ENCODE peak calls at places on chromosomes 13 and 19, in five cellular contexts. E is heart right ventricle, B is heart left ventricle, A is cardiac fibroblast, V is LNCaP clone FGC. N is an unnamed sample.

GRCh38 chr13:32187651-32188050 is 127.5 kb downstream of the ZAR1L start:
- DNase-seq in E (no peak), B (no peak), A (no peak), V (no peak), N (no peak)

GRCh38 chr13:110719036-110719710 is 5.7 kb downstream of the ING1 start:
- DNase-seq in E (no peak), B (no peak), A (no peak), V (no peak), N (no peak)

GRCh38 chr13:41588899-41589298 is 131.5 kb downstream of the RGCC start:
- DNase-seq in E (no peak), B (no peak), A (peak), V (no peak), N (peak)

GRCh38 chr19:2111425-2111824 is 14.7 kb downstream of the IZUMO4 start:
- DNase-seq in E (no peak), B (no peak), A (no peak), V (no peak), N (no peak)

GRCh38 chr13:37068962-37069361 is 9.5 kb upstream of the SUPT20H start:
- DNase-seq in E (no peak), B (no peak), A (peak), V (no peak), N (peak)

GRCh38 chr19:6970478-6970877 is 50.8 kb downstream of the MBD3L2B start:
- DNase-seq in E (no peak), B (no peak), A (no peak), V (no peak), N (no peak)

GRCh38 chr19:13190781-13191540 is 40.8 kb downstream of the IER2 start:
- DNase-seq in E (no peak), B (no peak), A (no peak), V (no peak), N (no peak)

GRCh38 chr13:108859202-108860012 is 230.0 kb downstream of the MYO16 start:
- DNase-seq in E (no peak), B (no peak), A (peak), V (no peak), N (peak)

GRCh38 chr13:37225414-37226047 is 120.1 kb upstream of the CSNK1A1L start:
- DNase-seq in E (no peak), B (no peak), A (peak), V (no peak), N (no peak)

GRCh38 chr19:871446-872265 is 12.2 kb downstream of the CFD start:
- DNase-seq in E (no peak), B (no peak), A (no peak), V (no peak), N (peak)

GRCh38 chr13:33624740-33625139 is 193.2 kb upstream of the RFC3 start:
- DNase-seq in E (no peak), B (no peak), A (no peak), V (no peak), N (no peak)

GRCh38 chr19:33794578-33795369 is 1.9 kb upstream of the KCTD15 start:
- DNase-seq in E (no peak), B (no peak), A (peak), V (no peak), N (peak)

GRCh38 chr13:51739403-51740112 is 64.4 kb downstream of the DHRS12 start:
- DNase-seq in E (no peak), B (no peak), A (peak), V (peak), N (no peak)

DNA sequence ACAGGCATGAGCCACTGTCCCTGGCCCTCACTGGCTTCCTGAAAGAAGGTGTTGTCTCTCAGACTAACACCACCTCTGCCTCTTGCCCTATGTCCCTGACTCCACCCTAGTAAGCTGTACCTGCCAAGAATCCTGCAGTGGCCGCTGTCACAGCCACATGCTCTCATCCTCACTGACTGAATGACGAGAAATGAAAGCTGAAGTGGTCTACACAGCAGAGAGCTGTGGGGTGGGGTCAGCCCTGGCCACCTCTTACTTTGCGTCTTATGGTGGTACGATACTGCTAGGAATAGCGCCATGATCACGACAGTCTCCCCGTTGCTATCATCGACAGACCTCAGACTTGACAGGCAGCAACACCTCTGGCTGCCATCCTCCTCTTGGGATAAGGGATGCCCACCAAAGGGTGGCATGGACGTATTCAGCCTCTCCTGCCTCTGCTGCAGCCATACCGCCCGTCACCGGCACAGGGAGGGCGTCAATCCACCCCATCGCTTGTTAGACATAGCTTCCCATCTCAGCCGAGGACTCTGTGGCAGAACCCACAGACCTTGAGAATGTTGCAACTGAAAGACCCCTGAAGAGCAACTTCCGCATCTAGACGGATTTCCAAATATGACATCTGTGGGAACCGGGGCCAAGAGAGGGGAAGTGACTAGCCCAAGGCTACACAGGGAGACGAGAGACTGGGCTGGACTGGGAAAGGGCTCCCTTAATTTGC is 809 bp downstream of the MYO1F start:
- DNase-seq in E (no peak), B (no peak), A (no peak), V (no peak), N (no peak)
- H3K4me3 ChIP-seq in E (no peak), B (peak), A (no peak), V (no peak), N (no peak)

DNA sequence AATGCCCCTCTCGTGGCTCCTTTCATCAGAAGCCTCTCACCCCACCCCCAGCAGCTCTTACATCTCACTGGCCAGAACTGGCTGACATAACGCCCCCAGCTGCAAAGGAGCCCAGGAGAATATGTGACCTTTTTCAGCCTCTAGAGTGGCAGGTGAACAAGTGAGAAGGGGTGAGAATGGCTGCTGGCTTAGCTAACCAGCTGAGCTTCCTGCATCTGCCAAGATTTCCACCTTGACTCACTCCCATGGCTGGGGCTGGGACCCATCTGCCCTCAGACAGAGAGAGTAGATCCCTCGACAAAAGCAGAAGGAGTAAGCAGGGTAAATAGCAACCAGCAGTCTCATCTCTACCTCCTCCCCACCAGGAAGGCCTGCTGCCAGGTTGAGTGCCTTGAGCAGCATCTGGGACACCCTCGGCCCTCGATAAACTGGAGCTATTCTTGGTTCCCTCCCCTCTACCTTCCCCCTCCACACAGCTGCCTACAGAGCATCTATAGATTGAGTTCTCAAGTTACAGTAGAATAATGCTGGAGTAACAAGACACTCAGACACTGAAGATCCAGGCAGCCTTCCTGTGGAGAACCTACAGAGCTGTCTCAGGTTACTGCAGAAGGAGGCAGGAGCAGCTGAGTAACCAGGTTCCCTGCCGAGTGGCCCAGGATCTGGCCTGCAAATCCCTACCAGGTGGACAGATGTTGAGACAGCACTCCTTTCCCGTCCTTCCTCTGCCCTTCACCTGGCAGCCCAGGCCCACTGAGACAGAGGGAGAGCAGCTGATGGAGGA is 15.5 kb downstream of the KASH5 start:
- DNase-seq in E (no peak), B (no peak), A (no peak), V (no peak), N (peak)
- H3K4me3 ChIP-seq in E (no peak), B (no peak), A (no peak), V (no peak), N (no peak)

DNA sequence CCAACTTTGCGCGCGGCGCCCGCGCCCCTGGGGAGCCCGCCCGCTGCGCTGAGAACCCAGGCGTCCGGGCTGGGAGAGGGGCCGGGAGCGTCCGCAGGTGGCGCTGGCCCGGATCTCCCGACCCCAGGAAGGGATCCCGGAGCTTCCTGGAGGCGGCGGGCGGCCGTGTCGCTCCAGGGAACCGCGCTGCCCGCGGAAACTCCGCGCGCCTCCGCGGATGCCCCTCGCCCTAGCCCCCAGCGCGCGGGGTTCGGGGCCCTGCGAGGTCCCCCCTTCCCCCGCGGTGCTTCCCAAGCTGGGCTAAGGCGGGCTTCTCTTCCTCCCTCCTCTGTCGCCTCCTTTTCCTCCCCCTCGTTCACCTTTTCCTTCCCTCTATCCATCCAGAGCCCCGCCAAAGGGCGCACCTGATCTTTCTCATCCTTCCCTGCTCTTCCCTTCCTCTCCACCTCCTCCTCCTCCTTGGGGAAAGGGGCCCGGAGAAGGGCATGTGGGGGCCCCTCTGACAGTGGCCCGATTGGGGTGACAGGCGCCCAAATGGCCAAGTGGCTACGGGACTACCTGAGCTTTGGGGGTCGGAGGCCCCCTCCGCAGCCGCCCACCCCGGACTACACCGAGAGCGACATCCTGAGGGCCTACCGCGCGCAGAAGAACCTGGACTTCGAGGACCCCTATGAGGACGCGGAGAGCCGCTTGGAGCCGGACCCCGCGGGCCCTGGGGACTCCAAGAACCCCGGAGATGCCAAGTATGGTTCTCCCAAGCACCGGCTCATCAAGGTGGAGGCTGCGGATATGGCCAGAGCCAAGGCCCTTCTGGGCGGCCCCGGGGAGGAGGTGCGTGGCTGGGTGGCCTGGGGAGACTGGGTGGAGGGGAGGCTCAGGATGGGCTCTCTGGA is 710 bp downstream of the SHD start:
- DNase-seq in E (no peak), B (no peak), A (no peak), V (no peak), N (peak)
- H3K4me3 ChIP-seq in E (no peak), B (peak), A (no peak), V (no peak), N (peak)

DNA sequence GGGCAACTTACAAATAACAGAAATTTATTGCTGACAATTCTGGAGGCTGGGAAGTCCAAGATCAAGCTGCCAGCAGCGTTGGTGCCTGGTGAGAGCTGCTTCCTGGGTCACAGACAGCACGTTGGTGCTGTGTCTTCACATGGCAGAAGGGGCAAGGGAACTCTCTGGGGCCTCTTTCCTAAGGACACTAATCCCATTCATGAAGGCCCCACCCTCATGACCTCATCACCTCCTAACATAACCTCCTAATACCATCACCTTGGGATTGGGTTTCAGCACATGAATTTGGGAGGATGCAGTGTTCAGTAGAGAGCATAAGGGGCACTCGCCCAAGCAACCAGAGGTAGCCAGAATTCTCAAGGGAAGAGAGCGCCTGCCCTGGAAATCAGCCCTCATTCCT is 15.7 kb downstream of the TMEM150B start:
- DNase-seq in E (no peak), B (no peak), A (no peak), V (no peak), N (no peak)
- H3K4me3 ChIP-seq in E (no peak), B (no peak), A (no peak), V (no peak), N (no peak)

N was measured in cardiac muscle cell.